ENCODE peak calls at places on chromosomes 12 and 14, in seven cellular contexts. S is Calu3, Q is HCEC 1CT, T is HT1080, B is NCI-H1092 treated with DMSO at 0.1 percent for 48 hours, O is fibroblast of gingiva, U is T-helper 17 cell. I is an unnamed sample.

GRCh38 chr14:68628605-68629310 is 164.1 kb downstream of the ZFP36L1 start:
- DNase-seq in U (peak), S (peak), B (no peak), T (no peak), O (no peak), Q (no peak), I (no peak)

GRCh38 chr12:108800591-108800990 is 56.8 kb downstream of the SSH1 start:
- DNase-seq in S (no peak), U (no peak), T (no peak), O (no peak), B (no peak), Q (no peak), I (no peak)

GRCh38 chr14:99982449-99983250 is 82.6 kb upstream of the EVL start:
- DNase-seq in O (peak), Q (peak), U (peak), B (peak), S (peak), T (peak), I (peak)

GRCh38 chr14:86533834-86534233 is 1003.9 kb downstream of the FLRT2 start:
- DNase-seq in B (no peak), O (no peak), S (no peak), U (no peak), Q (no peak), T (no peak), I (no peak)

GRCh38 chr14:29664515-29664914 is 263.1 kb downstream of the PRKD1 start:
- DNase-seq in U (no peak), O (no peak), Q (no peak), T (no peak), B (no peak), S (no peak), I (no peak)

GRCh38 chr14:74476607-74477006 is 16.5 kb downstream of the NPC2 start:
- DNase-seq in U (no peak), B (no peak), T (no peak), Q (no peak), O (no peak), S (no peak), I (no peak)

GRCh38 chr14:89428556-89429196 is 11.6 kb upstream of the FOXN3 start:
- DNase-seq in Q (no peak), S (no peak), O (no peak), T (no peak), U (no peak), B (no peak), I (peak)

GRCh38 chr12:12684375-12685106 is 11.4 kb downstream of the GPR19 start:
- DNase-seq in B (peak), O (peak), U (no peak), S (peak), T (peak), Q (peak), I (peak)

GRCh38 chr12:53872367-53872766 is 66.3 kb upstream of the HOXC13 start:
- DNase-seq in B (no peak), U (no peak), S (no peak), T (no peak), Q (no peak), O (no peak), I (no peak)

I was measured in adipocyte.